ENCODE peak calls at places on chromosomes 7 and 10, in ten cellular contexts. I is transverse colon, Z is stomach, M is ovary, R is A549, B is sigmoid colon, A is HepG2, L is tibial nerve, P is K562, Y is suprapubic skin. F is an unnamed sample.
A peak's percentile ranks its signal among the peaks of the same experiment; 100 is the strongest.

GRCh38 chr10:82653244-82653933 is 778.4 kb downstream of the NRG3 start:
- DNase-seq in A (no peak), M (no peak), L (no peak), Z (no peak), P (no peak), B (no peak), R (no peak), Y (no peak), I (no peak), F (no peak)

GRCh38 chr7:38855389-38855788 is 53.6 kb downstream of the VPS41 start:
- DNase-seq in A (no peak), Y (no peak), B (no peak), L (no peak), M (no peak), P (no peak), R (no peak), I (no peak), Z (no peak), F (no peak)

GRCh38 chr7:22647451-22648257 is 79.3 kb upstream of the IL6 start:
- DNase-seq in Y (no peak), P (peak; percentile 70), B (no peak), L (no peak), Z (no peak), M (no peak), A (no peak), R (no peak), I (no peak), F (no peak)

GRCh38 chr10:4671451-4672145 is 154.4 kb upstream of the AKR1E2 start:
- DNase-seq in Z (no peak), R (no peak), Y (no peak), A (no peak), P (no peak), L (no peak), B (no peak), M (no peak), I (no peak), F (no peak)

GRCh38 chr7:140176271-140176701 is 497 bp downstream of the KDM7A start:
- DNase-seq in Y (no peak), I (no peak), Z (peak; percentile 27), M (peak; percentile 21), P (no peak), R (no peak), L (no peak), B (no peak), A (no peak), F (no peak)

GRCh38 chr10:60186315-60187071 is 203.2 kb downstream of the ANK3 start:
- DNase-seq in Y (peak; percentile 63), B (no peak), A (no peak), L (no peak), I (no peak), P (no peak), Z (peak; percentile 59), R (peak; percentile 6), M (no peak), F (no peak)

GRCh38 chr10:63142136-63142535 is 9.0 kb downstream of the NRBF2 start:
- DNase-seq in Y (no peak), L (no peak), P (no peak), B (no peak), A (no peak), R (no peak), I (no peak), Z (no peak), M (no peak), F (no peak)

GRCh38 chr7:107857541-107857912 is 33.5 kb upstream of the DLD start:
- DNase-seq in P (no peak), L (no peak), M (peak; percentile 30), A (peak; percentile 53), Z (no peak), I (no peak), R (no peak), B (no peak), Y (no peak), F (no peak)

DNA sequence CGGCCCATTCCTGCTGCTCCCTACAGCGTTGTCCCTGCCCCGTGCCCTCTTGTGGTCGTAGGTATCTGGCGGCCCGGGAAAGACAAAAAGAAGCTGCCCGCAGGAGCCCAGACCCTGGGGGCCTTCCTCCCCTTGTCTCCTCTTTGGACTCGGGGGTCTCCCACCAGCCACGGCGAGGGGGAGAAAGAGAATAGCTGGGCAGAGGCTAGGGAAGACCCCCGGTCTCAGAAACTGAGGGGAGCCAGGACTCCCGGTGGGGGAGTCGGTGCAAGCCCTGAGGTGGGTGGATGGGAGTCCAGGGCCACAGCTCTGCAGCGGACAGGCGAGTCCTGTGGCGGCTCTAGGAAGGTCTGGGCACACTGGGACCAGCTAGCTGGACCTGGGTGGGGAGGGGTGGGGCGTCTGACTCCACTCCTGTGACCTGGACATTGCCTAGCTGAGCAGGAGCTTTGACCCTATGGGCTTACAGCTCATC is 1.3 kb upstream of the SH2D4B start:
- DNase-seq in P (no peak), Y (no peak), I (no peak), M (no peak), Z (no peak), L (no peak), A (no peak), B (no peak), R (no peak), F (peak; percentile 47)
- TF ChIP-seq EP300 in P (no peak), Y (no peak), I (no peak), M (no peak), Z (no peak), L (no peak), A (no peak), B (no peak), R (no peak), F (no peak)

GRCh38 chr7:2540641-2541051 is 14.7 kb downstream of the BRAT1 start:
- DNase-seq in I (peak; percentile 6), A (no peak), L (no peak), R (no peak), Z (no peak), B (peak; percentile 57), Y (peak; percentile 61), M (no peak), P (no peak), F (peak; percentile 66)

GRCh38 chr7:2539031-2540028 is 16.0 kb downstream of the BRAT1 start:
- DNase-seq in L (no peak), I (peak; percentile 6), A (no peak), Y (peak; percentile 62), P (no peak), M (no peak), B (peak; percentile 55), Z (no peak), R (no peak), F (peak; percentile 77)

GRCh38 chr7:2540133-2540532 is 15.2 kb downstream of the BRAT1 start:
- DNase-seq in P (no peak), L (no peak), Z (no peak), A (no peak), I (peak; percentile 2), R (no peak), Y (no peak), M (no peak), B (no peak), F (no peak)

GRCh38 chr7:2541291-2542010 is 13.9 kb downstream of the BRAT1 start:
- DNase-seq in M (no peak), Y (no peak), A (no peak), R (no peak), B (peak; percentile 60), L (no peak), I (peak; percentile 5), P (no peak), Z (no peak), F (peak; percentile 81)

DNA sequence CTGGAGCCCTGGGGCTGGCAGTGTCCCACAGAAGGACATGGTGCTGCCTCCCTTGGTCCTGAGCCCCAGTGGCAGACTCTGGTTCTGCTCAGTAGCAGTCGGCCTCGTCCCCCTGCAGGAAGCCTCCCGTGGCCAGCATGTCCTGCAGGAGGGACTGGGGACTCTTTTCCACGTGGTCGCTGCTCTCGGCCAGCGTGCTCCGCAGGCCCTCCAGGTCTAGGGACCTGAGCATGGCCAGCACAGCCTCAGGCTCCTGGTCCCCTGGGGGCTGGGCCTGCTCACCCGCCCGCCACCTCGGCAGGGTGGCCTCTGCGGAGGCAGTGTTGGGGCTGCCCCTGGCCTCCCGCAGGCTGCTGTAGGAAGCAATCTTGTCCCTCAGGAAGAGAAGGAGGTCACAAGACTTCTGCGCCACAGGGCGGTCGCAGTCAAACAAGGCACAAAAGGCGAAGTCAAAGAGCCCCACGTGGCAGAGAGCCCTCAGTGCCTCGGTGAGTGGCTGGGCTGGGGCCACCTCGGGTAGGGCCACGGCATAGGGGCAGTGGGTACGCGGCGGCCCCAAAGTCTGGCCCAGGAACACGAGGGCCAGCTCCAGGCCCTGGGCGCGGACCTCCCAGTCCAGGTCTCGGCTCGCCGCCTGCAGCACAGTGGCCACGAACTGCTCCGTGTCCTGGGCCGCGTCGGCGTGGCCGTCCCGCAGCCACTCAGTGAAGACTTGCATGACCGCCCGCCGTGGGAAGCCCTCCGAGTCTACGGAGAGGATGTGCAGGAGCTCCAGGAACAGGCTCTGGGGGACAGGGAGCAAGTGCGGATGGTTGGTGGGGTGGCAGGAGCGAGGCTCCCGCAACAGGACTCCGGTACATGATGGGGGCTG is 17.1 kb downstream of the BRAT1 start:
- DNase-seq in L (no peak), M (no peak), A (no peak), Z (no peak), R (no peak), P (no peak), Y (peak; percentile 64), I (peak; percentile 5), B (peak; percentile 65), F (peak; percentile 83)
- TF ChIP-seq CTCF in L (no peak), M (no peak), A (no peak), Z (no peak), R (no peak), P (no peak), Y (no peak), I (no peak), B (no peak), F (peak; percentile 7)

GRCh38 chr10:33227489-33227888 is 107.0 kb downstream of the NRP1 start:
- DNase-seq in P (no peak), B (no peak), R (no peak), Z (no peak), L (no peak), A (no peak), I (no peak), Y (no peak), M (no peak), F (no peak)
- H3K4me1 ChIP-seq in P (no peaks in the 10 kb centered on the region), B (no peaks in the 10 kb centered on the region), R (peaks cover 24% of the 10 kb centered on the region), Z (peaks cover 7% of the 10 kb centered on the region), L (no peaks in the 10 kb centered on the region), A (no peaks in the 10 kb centered on the region), I (no peaks in the 10 kb centered on the region), Y (no peaks in the 10 kb centered on the region), M (peaks cover 6% of the 10 kb centered on the region), F (peaks cover 17% of the 10 kb centered on the region)

GRCh38 chr10:70582793-70583700 is 19.5 kb downstream of the PRF1 start:
- DNase-seq in Y (no peak), Z (no peak), A (no peak), B (peak; percentile 40), I (no peak), P (no peak), M (no peak), R (no peak), L (peak; percentile 4), F (no peak)

GRCh38 chr10:70576803-70577517 is 25.6 kb downstream of the PRF1 start:
- DNase-seq in I (no peak), P (no peak), M (no peak), L (no peak), B (no peak), Z (no peak), R (no peak), A (no peak), Y (no peak), F (no peak)

GRCh38 chr10:70578371-70578947 is 24.1 kb downstream of the PRF1 start:
- DNase-seq in A (peak; percentile 68), Y (no peak), Z (no peak), L (no peak), P (peak; percentile 76), M (no peak), B (peak; percentile 15), R (no peak), I (peak; percentile 53), F (no peak)

GRCh38 chr10:70575874-70576802 is 26.4 kb downstream of the PRF1 start:
- DNase-seq in R (no peak), P (peak; percentile 92), I (peak; percentile 66), M (peak; percentile 28), B (peak; percentile 67), Y (no peak), Z (peak; percentile 75), L (no peak), A (peak; percentile 15), F (no peak)

DNA sequence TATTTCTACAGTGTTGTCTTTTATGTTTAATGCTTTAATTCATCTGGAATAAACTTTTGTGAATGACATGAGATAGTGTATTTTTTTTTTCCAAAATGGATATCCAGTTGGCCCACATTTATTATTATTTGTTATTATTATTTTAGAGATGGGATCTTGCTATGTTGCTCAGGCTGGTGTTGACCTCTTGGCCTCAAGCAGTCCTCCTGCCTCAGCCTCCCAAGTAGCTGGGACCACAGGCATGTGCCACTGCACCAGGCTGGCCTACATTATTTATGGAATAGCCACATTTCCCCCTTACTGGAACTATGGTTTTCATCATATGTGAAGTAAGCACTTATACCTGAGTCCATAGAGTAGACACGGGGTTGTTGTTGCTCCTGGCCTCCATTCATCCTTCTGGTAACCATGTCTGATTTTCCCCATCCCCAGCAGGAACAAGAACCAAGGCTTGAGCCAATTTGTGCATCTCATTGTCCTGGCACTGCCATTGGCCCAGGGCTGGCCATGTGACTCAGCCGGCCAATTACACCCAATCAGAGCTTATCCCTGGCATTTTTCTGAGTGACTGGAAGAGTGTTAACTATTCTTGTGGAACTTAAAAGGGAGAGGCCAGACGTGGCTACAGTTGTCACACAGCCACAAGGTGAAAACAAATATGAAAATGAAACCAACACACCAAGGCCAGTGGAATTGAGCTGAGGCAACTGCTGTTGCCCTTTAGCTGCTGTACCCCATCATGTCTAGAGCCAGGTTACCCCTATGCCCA is 23.1 kb downstream of the PRF1 start:
- DNase-seq in I (no peak), P (peak; percentile 56), Y (peak; percentile 4), M (no peak), L (no peak), R (peak; percentile 21), B (peak; percentile 14), A (no peak), Z (no peak), F (no peak)
- TF ChIP-seq EP300 in I (no peak), P (no peak), Y (no peak), M (no peak), L (no peak), R (no peak), B (no peak), A (no peak), Z (no peak), F (no peak)